ENCODE peak calls at places on chromosome 16, in ten cellular contexts. H is lung; Y is right lobe of liver; L is CD8-positive, alpha-beta T cell; A is lower lobe of right lung; D is astrocyte of the spinal cord; B is RWPE1; W is A549; P is hepatocyte; Q is AG04450. O is an unnamed sample.

GRCh38 chr16:22912654-22913053 is 98.7 kb downstream of the HS3ST2 start:
- DNase-seq in H (no peak), Y (no peak), L (no peak), A (no peak), D (no peak), B (no peak), W (no peak), P (no peak), Q (no peak), O (no peak)

GRCh38 chr16:2244301-2244700 is 7.1 kb downstream of the ECI1 start:
- DNase-seq in H (no peak), Y (no peak), L (no peak), A (no peak), D (no peak), B (no peak), W (no peak), P (no peak), Q (no peak), O (no peak)

GRCh38 chr16:47927330-47927729 is 228.5 kb downstream of the ABCC12 start:
- DNase-seq in H (no peak), Y (no peak), L (no peak), A (no peak), D (peak), B (no peak), W (no peak), P (no peak), Q (no peak), O (no peak)

GRCh38 chr16:65832679-65833078 is 533.8 kb upstream of the CDH5 start:
- DNase-seq in H (no peak), Y (no peak), L (no peak), A (no peak), D (no peak), B (no peak), W (no peak), P (no peak), Q (no peak), O (no peak)

GRCh38 chr16:81693047-81693446 is 86.0 kb upstream of the PLCG2 start:
- DNase-seq in H (no peak), Y (no peak), L (no peak), A (no peak), D (no peak), B (no peak), W (no peak), P (no peak), Q (no peak), O (no peak)

GRCh38 chr16:14452066-14452465 is 178.0 kb downstream of the PARN start:
- DNase-seq in H (no peak), Y (no peak), L (no peak), A (no peak), D (no peak), B (no peak), W (no peak), P (no peak), Q (no peak), O (no peak)

GRCh38 chr16:66273644-66274334 is 92.7 kb upstream of the CDH5 start:
- DNase-seq in H (no peak), Y (no peak), L (no peak), A (no peak), D (peak), B (no peak), W (no peak), P (peak), Q (no peak), O (no peak)

GRCh38 chr16:80700558-80700957 is 103.8 kb downstream of the CDYL2 start:
- DNase-seq in H (no peak), Y (no peak), L (no peak), A (no peak), D (no peak), B (no peak), W (no peak), P (no peak), Q (no peak), O (no peak)

GRCh38 chr16:11498683-11499082 is 88.0 kb downstream of the LITAF start:
- DNase-seq in H (no peak), Y (no peak), L (no peak), A (no peak), D (no peak), B (no peak), W (no peak), P (no peak), Q (no peak), O (no peak)

GRCh38 chr16:88738167-88739084 is 32.1 kb downstream of the CTU2 start:
- DNase-seq in H (no peak), Y (no peak), L (no peak), A (no peak), D (no peak), B (no peak), W (no peak), P (no peak), Q (no peak), O (no peak)

GRCh38 chr16:86768999-86769398 is 190.7 kb downstream of the FOXL1 start:
- DNase-seq in H (no peak), Y (peak), L (no peak), A (no peak), D (peak), B (peak), W (no peak), P (peak), Q (no peak), O (no peak)

GRCh38 chr16:79982356-79982755 is 381.8 kb upstream of the MAF start:
- DNase-seq in H (no peak), Y (no peak), L (no peak), A (no peak), D (no peak), B (no peak), W (no peak), P (no peak), Q (no peak), O (no peak)

GRCh38 chr16:56609463-56609921 is 1.1 kb downstream of the MT2A start:
- DNase-seq in H (peak), Y (peak), L (peak), A (peak), D (peak), B (peak), W (peak), P (peak), Q (no peak), O (peak)

GRCh38 chr16:58219432-58219831 is 21.5 kb upstream of the CSNK2A2 start:
- DNase-seq in H (no peak), Y (no peak), L (no peak), A (no peak), D (no peak), B (no peak), W (no peak), P (no peak), Q (no peak), O (no peak)

GRCh38 chr16:57262841-57263584 is 18.0 kb downstream of the ARL2BP start:
- DNase-seq in H (no peak), Y (peak), L (no peak), A (peak), D (no peak), B (no peak), W (no peak), P (no peak), Q (no peak), O (no peak)

GRCh38 chr16:88010343-88010970 is 59.2 kb downstream of the BANP start:
- DNase-seq in H (no peak), Y (no peak), L (no peak), A (no peak), D (no peak), B (no peak), W (no peak), P (no peak), Q (no peak), O (no peak)

GRCh38 chr16:73233423-73233762 is 185.5 kb upstream of the ZFHX3 start:
- DNase-seq in H (no peak), Y (no peak), L (no peak), A (no peak), D (no peak), B (no peak), W (no peak), P (no peak), Q (no peak), O (no peak)

GRCh38 chr16:11233727-11234376 is 22.2 kb downstream of the SOCS1 start:
- DNase-seq in H (no peak), Y (no peak), L (no peak), A (no peak), D (no peak), B (no peak), W (no peak), P (no peak), Q (no peak), O (no peak)

GRCh38 chr16:53775821-53776431 is 72.0 kb downstream of the FTO start:
- DNase-seq in H (peak), Y (no peak), L (no peak), A (no peak), D (peak), B (peak), W (peak), P (peak), Q (peak), O (no peak)

GRCh38 chr16:17369441-17369951 is 101.3 kb downstream of the XYLT1 start:
- DNase-seq in H (peak), Y (peak), L (peak), A (peak), D (no peak), B (no peak), W (no peak), P (no peak), Q (no peak), O (peak)

GRCh38 chr16:28012031-28012445 is 51.5 kb downstream of the GSG1L start:
- DNase-seq in H (no peak), Y (no peak), L (no peak), A (no peak), D (peak), B (no peak), W (no peak), P (no peak), Q (peak), O (no peak)

GRCh38 chr16:85527042-85527766 is 85.9 kb upstream of the GSE1 start:
- DNase-seq in H (no peak), Y (peak), L (no peak), A (no peak), D (no peak), B (no peak), W (no peak), P (no peak), Q (no peak), O (no peak)

GRCh38 chr16:12502671-12503070 is 301.0 kb downstream of the CPPED1 start:
- DNase-seq in H (no peak), Y (no peak), L (no peak), A (no peak), D (no peak), B (no peak), W (no peak), P (no peak), Q (no peak), O (no peak)

GRCh38 chr16:48276102-48276501 is 28.8 kb upstream of the ABCC11 start:
- DNase-seq in H (no peak), Y (no peak), L (no peak), A (no peak), D (peak), B (no peak), W (no peak), P (peak), Q (peak), O (no peak)

GRCh38 chr16:2528161-2529060 is 2.8 kb downstream of the CEMP1 start:
- DNase-seq in H (no peak), Y (peak), L (no peak), A (peak), D (no peak), B (no peak), W (no peak), P (no peak), Q (no peak), O (no peak)

GRCh38 chr16:8798174-8798527 is 512 bp downstream of the PMM2 start:
- DNase-seq in H (no peak), Y (no peak), L (no peak), A (no peak), D (peak), B (peak), W (no peak), P (no peak), Q (no peak), O (no peak)

GRCh38 chr16:8798535-8799157 is 1.0 kb downstream of the PMM2 start:
- DNase-seq in H (no peak), Y (no peak), L (no peak), A (no peak), D (no peak), B (no peak), W (no peak), P (no peak), Q (no peak), O (no peak)

GRCh38 chr16:8795818-8796217 is 1.6 kb downstream of the TMEM186 start:
- DNase-seq in H (no peak), Y (no peak), L (no peak), A (no peak), D (no peak), B (no peak), W (no peak), P (no peak), Q (no peak), O (no peak)

GRCh38 chr16:8796469-8797363 is 723 bp downstream of the TMEM186 start:
- DNase-seq in H (no peak), Y (no peak), L (no peak), A (no peak), D (no peak), B (no peak), W (no peak), P (no peak), Q (no peak), O (no peak)

DNA sequence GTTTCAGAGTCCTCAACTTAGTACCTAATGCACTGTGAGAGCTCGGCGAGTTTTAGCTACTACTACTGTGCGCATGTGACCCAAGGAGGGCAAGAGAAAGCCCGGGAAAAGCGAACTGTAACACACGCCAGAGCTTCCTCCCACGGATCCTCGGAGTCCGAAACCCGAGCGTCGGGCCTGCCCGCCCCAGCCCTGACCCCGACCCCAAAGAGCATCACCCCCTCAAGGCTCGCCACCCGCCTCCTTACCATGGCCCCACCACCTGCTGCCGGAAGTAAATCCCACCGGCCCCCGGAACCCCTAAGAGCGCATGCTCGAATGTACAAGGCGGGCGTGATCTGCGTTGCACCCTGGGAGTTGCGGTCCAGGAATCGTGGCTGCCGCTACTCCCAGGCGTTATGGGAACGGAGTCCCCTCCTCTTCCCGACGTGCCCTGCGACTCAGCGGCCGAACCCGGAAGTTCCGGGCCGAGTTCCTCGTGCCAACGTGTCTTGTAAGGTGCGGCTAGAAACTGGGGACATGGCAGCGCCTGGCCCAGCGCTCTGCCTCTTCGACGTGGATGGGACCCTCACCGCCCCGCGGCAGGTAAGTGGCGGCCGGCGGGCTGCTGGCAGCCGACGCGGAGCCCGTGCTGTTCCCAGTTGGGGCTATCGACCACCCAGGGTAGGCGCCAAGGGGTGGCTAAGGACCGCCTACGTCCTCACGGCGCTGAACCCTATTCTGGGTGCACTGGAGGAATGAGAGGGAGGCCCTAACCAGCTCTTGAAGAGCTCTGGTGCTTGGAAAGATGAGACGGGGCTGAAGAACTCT is at the start of the genes PMM2 and TMEM186:
- DNase-seq in H (peak), Y (peak), L (peak), A (peak), D (peak), B (peak), W (peak), P (peak), Q (peak), O (peak)
- TF ChIP-seq CTCF in H (no peak), Y (no peak), L (no peak), A (no peak), D (no peak), B (no peak), W (no peak), P (no peak), Q (no peak), O (no peak)

GRCh38 chr16:75088226-75088625 is 28.4 kb downstream of the LDHD start:
- DNase-seq in H (no peak), Y (no peak), L (no peak), A (no peak), D (no peak), B (no peak), W (no peak), P (no peak), Q (no peak), O (no peak)

GRCh38 chr16:75085556-75085955 is 31.0 kb downstream of the LDHD start:
- DNase-seq in H (no peak), Y (no peak), L (no peak), A (no peak), D (no peak), B (no peak), W (no peak), P (no peak), Q (no peak), O (no peak)

GRCh38 chr16:75088934-75089333 is 27.6 kb downstream of the LDHD start:
- DNase-seq in H (no peak), Y (no peak), L (no peak), A (no peak), D (no peak), B (no peak), W (no peak), P (no peak), Q (no peak), O (no peak)

GRCh38 chr16:75086281-75086680 is 30.3 kb downstream of the LDHD start:
- DNase-seq in H (no peak), Y (no peak), L (no peak), A (no peak), D (no peak), B (no peak), W (no peak), P (no peak), Q (no peak), O (no peak)

DNA sequence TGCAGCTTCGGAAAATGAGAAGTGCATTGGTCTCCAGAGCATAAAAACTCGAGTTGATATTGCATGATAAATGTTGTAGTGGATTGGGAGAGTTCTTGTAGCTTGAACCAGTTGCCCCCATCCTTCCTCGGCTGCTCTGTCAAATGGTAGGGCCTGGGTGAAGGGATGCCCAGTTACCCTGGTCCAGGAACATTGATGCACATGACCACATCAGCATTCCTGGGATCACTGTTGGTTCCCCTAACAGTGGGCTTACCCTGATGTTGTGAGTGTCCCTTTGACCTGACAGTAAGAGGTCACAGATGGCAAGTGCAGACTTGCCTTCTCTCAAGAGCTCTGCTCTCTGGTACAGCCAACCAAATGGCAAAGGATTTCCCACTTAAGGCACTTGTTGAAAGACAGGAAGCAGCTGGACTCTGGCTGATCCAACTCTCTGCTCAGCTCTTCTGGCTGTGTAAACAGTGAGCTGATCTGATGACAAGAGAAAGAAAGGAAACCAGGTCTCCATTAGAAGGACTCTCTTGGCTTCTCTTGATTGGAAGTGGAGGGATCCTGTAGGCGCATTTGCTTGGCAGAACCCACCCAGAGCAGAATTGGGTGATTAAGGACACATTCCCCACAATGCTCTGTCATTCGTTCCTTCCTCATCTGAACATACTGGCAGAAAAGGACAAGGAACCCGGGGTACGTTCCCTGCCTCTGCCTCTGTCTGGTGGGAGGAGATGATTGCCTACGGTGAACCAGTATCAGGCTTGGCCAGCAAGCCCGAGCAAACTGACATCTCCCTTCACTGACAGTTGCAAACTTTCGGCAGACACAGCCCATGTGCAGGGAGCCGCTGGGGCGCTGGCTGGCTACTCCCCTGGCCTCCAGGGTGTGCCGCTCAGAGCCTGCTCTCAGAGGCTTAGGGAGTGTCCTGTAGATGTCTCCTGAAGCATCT is 29.3 kb downstream of the LDHD start:
- DNase-seq in H (no peak), Y (no peak), L (no peak), A (no peak), D (peak), B (no peak), W (no peak), P (peak), Q (peak), O (no peak)
- TF ChIP-seq CTCF in H (no peak), Y (no peak), L (no peak), A (no peak), D (no peak), B (no peak), W (no peak), P (no peak), Q (no peak), O (no peak)

GRCh38 chr16:49492896-49493620 is 119.5 kb downstream of the C16orf78 start:
- DNase-seq in H (no peak), Y (no peak), L (no peak), A (peak), D (no peak), B (no peak), W (no peak), P (no peak), Q (no peak), O (no peak)
- TF ChIP-seq CTCF in H (no peak), Y (no peak), L (no peak), A (no peak), D (no peak), B (no peak), W (no peak), P (no peak), Q (no peak), O (no peak)

DNA sequence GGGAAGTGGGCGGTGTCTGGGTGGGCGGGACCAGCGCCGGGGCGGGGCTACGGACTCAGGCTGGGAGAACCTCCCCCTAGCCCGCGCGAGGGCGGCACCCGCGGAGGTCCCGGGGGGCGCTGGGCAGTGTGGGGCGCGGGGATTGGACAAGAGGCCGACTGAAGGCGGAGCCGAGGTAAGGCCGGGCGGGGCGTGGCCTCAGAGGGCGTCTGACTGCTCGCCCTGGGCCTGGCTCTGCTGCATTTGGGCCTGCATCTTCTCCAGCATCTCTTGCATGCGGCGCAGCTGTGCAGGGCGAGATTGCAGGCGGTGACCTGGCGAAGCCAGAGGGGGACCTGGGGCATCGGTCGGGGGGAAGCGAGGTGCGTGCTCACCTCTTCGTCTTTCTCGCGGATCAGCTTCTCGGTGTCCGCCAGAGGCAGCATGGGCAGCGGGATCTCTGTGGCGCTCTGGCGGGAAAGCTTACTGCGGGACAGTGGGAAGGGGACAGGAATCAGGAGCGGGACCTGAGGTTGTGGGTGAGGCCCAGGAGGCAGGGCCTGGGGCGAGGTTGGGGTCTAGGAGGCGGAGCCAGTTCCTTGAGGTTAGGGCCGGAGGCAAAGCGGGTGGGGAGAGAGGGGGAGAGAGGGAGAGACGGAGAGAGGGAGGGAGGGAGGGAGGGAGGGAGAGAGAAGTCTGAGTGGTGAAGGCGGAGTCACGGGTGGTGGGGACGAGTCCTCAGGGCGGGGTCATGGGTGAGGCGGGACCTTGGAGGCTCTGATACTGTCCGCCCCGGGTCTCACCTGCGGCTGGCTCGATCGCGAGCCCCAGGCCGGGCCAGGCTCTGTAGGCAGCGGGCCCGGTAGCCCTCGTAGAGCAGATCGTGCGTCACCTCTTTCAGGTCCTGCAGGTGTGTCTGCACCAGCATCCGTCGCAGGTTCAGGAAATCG is 3.9 kb downstream of the SEPTIN1 start:
- DNase-seq in H (peak), Y (peak), L (peak), A (peak), D (peak), B (peak), W (peak), P (peak), Q (peak), O (peak)
- TF ChIP-seq CTCF in H (no peak), Y (no peak), L (no peak), A (peak), D (peak), B (no peak), W (no peak), P (peak), Q (peak), O (peak)

GRCh38 chr16:62194828-62195227 is 158.6 kb upstream of the CDH8 start:
- DNase-seq in H (no peak), Y (no peak), L (no peak), A (no peak), D (no peak), B (peak), W (no peak), P (no peak), Q (no peak), O (no peak)

GRCh38 chr16:62190426-62190825 is 154.2 kb upstream of the CDH8 start:
- DNase-seq in H (no peak), Y (no peak), L (no peak), A (no peak), D (peak), B (peak), W (no peak), P (peak), Q (no peak), O (no peak)
- TF ChIP-seq CTCF in H (no peak), Y (peak), L (no peak), A (no peak), D (peak), B (peak), W (peak), P (peak), Q (no peak), O (peak)